ENCODE peak calls at places on chromosome 14, in seven cellular contexts. M is mesendoderm, N is trophoblast cell, B is H1, I is H9, Y is neuronal stem cell, T is mesenchymal stem cell. U is an unnamed sample.

GRCh38 chr14:23580948-23581281 is 2.3 kb upstream of the JPH4 start:
- DNase-seq in M (no peak), N (no peak), B (no peak), I (peak; percentile 75), Y (no peak), T (no peak), U (no peak)

GRCh38 chr14:52325126-52325525 is 11.0 kb downstream of the PTGER2 start:
- DNase-seq in M (no peak), N (peak; percentile 37), B (no peak), I (no peak), Y (no peak), T (peak; percentile 44), U (peak; percentile 25)

GRCh38 chr14:82755476-82755875 is 1221.8 kb upstream of the SEL1L start:
- DNase-seq in M (no peak), N (no peak), B (no peak), I (no peak), Y (no peak), T (no peak), U (no peak)

GRCh38 chr14:106185837-106186233 is 659.5 kb downstream of the TMEM121 start:
- DNase-seq in M (no peak), N (no peak), B (no peak), I (no peak), Y (no peak), T (no peak), U (no peak)

GRCh38 chr14:104383931-104384775 is 195.4 kb upstream of the C14orf180 start:
- DNase-seq in M (peak; percentile 28), N (peak; percentile 47), B (no peak), I (no peak), Y (peak; percentile 37), T (no peak), U (no peak)

GRCh38 chr14:72742682-72743195 is 151.2 kb downstream of the DPF3 start:
- DNase-seq in M (no peak), N (no peak), B (peak; percentile 43), I (no peak), Y (no peak), T (no peak), U (no peak)

GRCh38 chr14:71533800-71534199 is 398.4 kb upstream of the RGS6 start:
- DNase-seq in M (no peak), N (no peak), B (no peak), I (no peak), Y (no peak), T (no peak), U (no peak)

GRCh38 chr14:52840916-52841315 is 49.5 kb upstream of the GNPNAT1 start:
- DNase-seq in M (no peak), N (no peak), B (no peak), I (no peak), Y (no peak), T (peak; percentile 71), U (peak; percentile 71)

GRCh38 chr14:32898876-32899275 is 39.8 kb upstream of the NPAS3 start:
- DNase-seq in M (no peak), N (no peak), B (no peak), I (no peak), Y (no peak), T (no peak), U (no peak)

GRCh38 chr14:88411039-88411438 is 25.6 kb downstream of the SPATA7 start:
- DNase-seq in M (peak; percentile 41), N (no peak), B (peak; percentile 42), I (peak; percentile 50), Y (no peak), T (no peak), U (no peak)

GRCh38 chr14:76193696-76194095 is 42.0 kb downstream of the GPATCH2L start:
- DNase-seq in M (no peak), N (no peak), B (no peak), I (no peak), Y (no peak), T (no peak), U (peak; percentile 47)

GRCh38 chr14:104637546-104638003 is 33.0 kb upstream of the TMEM179 start:
- DNase-seq in M (no peak), N (no peak), B (no peak), I (no peak), Y (no peak), T (no peak), U (no peak)

GRCh38 chr14:36105401-36105800 is 71.1 kb downstream of the PTCSC3 start:
- DNase-seq in M (peak; percentile 73), N (no peak), B (peak; percentile 53), I (peak; percentile 43), Y (peak; percentile 48), T (peak; percentile 9), U (no peak)

GRCh38 chr14:89920041-89920440 is 34.5 kb downstream of the EFCAB11 start:
- DNase-seq in M (no peak), N (no peak), B (no peak), I (no peak), Y (no peak), T (no peak), U (peak; percentile 70)

GRCh38 chr14:92280554-92281262 is 42.3 kb upstream of the SLC24A4 start:
- DNase-seq in M (no peak), N (no peak), B (no peak), I (no peak), Y (no peak), T (peak; percentile 45), U (no peak)
- H2BK120ac ChIP-seq in M (no peak overlapping the region), N (no peak overlapping the region), B (no peak overlapping the region), I (no peak overlapping the region), Y (no peak overlapping the region), T (no peak overlapping the region), U (no peak overlapping the region)

GRCh38 chr14:69087061-69087461 is 65.9 kb downstream of the DCAF5 start:
- DNase-seq in M (no peak), N (peak; percentile 83), B (no peak), I (no peak), Y (no peak), T (no peak), U (peak; percentile 28)
- H2BK120ac ChIP-seq in M (no peak overlapping the region), N (peak overlapping the region; percentile 74), B (no peak overlapping the region), I (no peak overlapping the region), Y (no peak overlapping the region), T (no peak overlapping the region), U (no peak overlapping the region)

DNA sequence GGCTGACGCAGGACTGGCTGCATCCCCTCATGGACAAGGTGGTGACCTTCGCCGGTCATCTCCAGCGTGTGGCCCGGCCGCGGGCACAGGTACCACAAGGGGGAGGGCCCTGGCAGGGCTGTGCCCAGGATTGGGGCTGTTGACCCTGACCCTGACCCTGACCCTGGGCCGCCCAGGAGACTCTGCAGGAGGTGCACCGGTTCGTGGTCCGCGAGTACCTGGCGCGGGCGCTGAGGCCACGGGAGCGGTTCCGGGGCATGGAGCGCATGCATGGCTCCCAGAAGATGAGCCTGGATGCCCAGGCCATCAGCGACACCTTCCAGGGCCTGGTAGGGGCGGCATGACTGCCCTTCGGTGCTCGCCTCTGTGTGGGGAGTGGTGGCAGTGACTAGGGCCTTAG is 12.9 kb downstream of the EXOC3L4 start:
- DNase-seq in M (no peak), N (no peak), B (no peak), I (no peak), Y (no peak), T (no peak), U (no peak)
- H2BK120ac ChIP-seq in M (no peak overlapping the region), N (no peak overlapping the region), B (no peak overlapping the region), I (no peak overlapping the region), Y (no peak overlapping the region), T (no peak overlapping the region), U (no peak overlapping the region)

GRCh38 chr14:63605041-63605532 is 36.6 kb downstream of the WDR89 start:
- DNase-seq in M (no peak), N (no peak), B (no peak), I (no peak), Y (no peak), T (peak; percentile 33), U (peak; percentile 49)
- H2BK120ac ChIP-seq in M (no peak overlapping the region), N (no peak overlapping the region), B (no peak overlapping the region), I (no peak overlapping the region), Y (no peak overlapping the region), T (no peak overlapping the region), U (no peak overlapping the region)

GRCh38 chr14:95163132-95163531 is 5.8 kb upstream of the DICER1 start:
- DNase-seq in M (no peak), N (no peak), B (no peak), I (no peak), Y (no peak), T (no peak), U (no peak)

GRCh38 chr14:95164506-95164905 is 7.2 kb upstream of the DICER1 start:
- DNase-seq in M (no peak), N (no peak), B (no peak), I (no peak), Y (no peak), T (no peak), U (no peak)

GRCh38 chr14:95163666-95164065 is 6.3 kb upstream of the DICER1 start:
- DNase-seq in M (no peak), N (no peak), B (no peak), I (no peak), Y (no peak), T (no peak), U (no peak)

GRCh38 chr14:95167177-95167576 is 9.8 kb upstream of the DICER1 start:
- DNase-seq in M (no peak), N (no peak), B (no peak), I (no peak), Y (no peak), T (no peak), U (no peak)

GRCh38 chr14:95165517-95165916 is 8.2 kb upstream of the DICER1 start:
- DNase-seq in M (no peak), N (no peak), B (no peak), I (no peak), Y (no peak), T (no peak), U (no peak)
- H2BK120ac ChIP-seq in M (no peak overlapping the region), N (no peak overlapping the region), B (no peak overlapping the region), I (no peak overlapping the region), Y (no peak overlapping the region), T (no peak overlapping the region), U (no peak overlapping the region)